ENCODE peak calls at places on chromosomes 2 and 18, in nine cellular contexts. One of them, this sample, is unnamed.

GRCh38 chr18:59033361-59033760 is 106.3 kb upstream of the SEC11C start:
- DNase-seq in upper lobe of left lung: no peak
- DNase-seq in PC-9: no peak
- DNase-seq in mammary epithelial cell: no peak
- DNase-seq in ascending aorta: no peak
- DNase-seq in tibial artery: no peak
- DNase-seq in adrenal gland: no peak
- DNase-seq in neural progenitor cell: no peak
- DNase-seq in hepatocyte: no peak
- DNase-seq in this sample: no peak

GRCh38 chr18:12005542-12006487 is 24.5 kb downstream of the IMPA2 start:
- DNase-seq in ascending aorta: no peak
- DNase-seq in tibial artery: no peak
- DNase-seq in neural progenitor cell: no peak
- DNase-seq in upper lobe of left lung: peak; percentile 56
- DNase-seq in PC-9: no peak
- DNase-seq in adrenal gland: no peak
- DNase-seq in hepatocyte: peak; percentile 73
- DNase-seq in mammary epithelial cell: peak; percentile 89
- DNase-seq in this sample: no peak

GRCh38 chr2:205730701-205731271 is 48.5 kb downstream of the NRP2 start:
- DNase-seq in upper lobe of left lung: no peak
- DNase-seq in neural progenitor cell: no peak
- DNase-seq in mammary epithelial cell: no peak
- DNase-seq in PC-9: no peak
- DNase-seq in tibial artery: no peak
- DNase-seq in ascending aorta: no peak
- DNase-seq in adrenal gland: no peak
- DNase-seq in hepatocyte: no peak
- DNase-seq in this sample: no peak

GRCh38 chr2:69950241-69950640 is 11.2 kb downstream of the ASPRV1 start:
- DNase-seq in hepatocyte: no peak
- DNase-seq in ascending aorta: no peak
- DNase-seq in adrenal gland: no peak
- DNase-seq in neural progenitor cell: no peak
- DNase-seq in PC-9: no peak
- DNase-seq in upper lobe of left lung: no peak
- DNase-seq in tibial artery: no peak
- DNase-seq in mammary epithelial cell: no peak
- DNase-seq in this sample: no peak

GRCh38 chr18:46060359-46060841 is 11.7 kb downstream of the PSTPIP2 start:
- DNase-seq in adrenal gland: no peak
- DNase-seq in mammary epithelial cell: no peak
- DNase-seq in ascending aorta: no peak
- DNase-seq in upper lobe of left lung: no peak
- DNase-seq in tibial artery: no peak
- DNase-seq in neural progenitor cell: no peak
- DNase-seq in PC-9: no peak
- DNase-seq in hepatocyte: peak; percentile 44
- DNase-seq in this sample: no peak

GRCh38 chr2:172552547-172553291 is 3.2 kb upstream of the PDK1 start:
- DNase-seq in neural progenitor cell: no peak
- DNase-seq in mammary epithelial cell: peak; percentile 77
- DNase-seq in tibial artery: no peak
- DNase-seq in upper lobe of left lung: no peak
- DNase-seq in PC-9: peak; percentile 68
- DNase-seq in adrenal gland: no peak
- DNase-seq in hepatocyte: peak; percentile 49
- DNase-seq in ascending aorta: no peak
- DNase-seq in this sample: no peak

GRCh38 chr2:217851191-217852020 is 151.4 kb downstream of the TNS1 start:
- DNase-seq in neural progenitor cell: no peak
- DNase-seq in mammary epithelial cell: peak; percentile 21
- DNase-seq in ascending aorta: no peak
- DNase-seq in tibial artery: peak; percentile 89
- DNase-seq in PC-9: no peak
- DNase-seq in hepatocyte: no peak
- DNase-seq in adrenal gland: peak; percentile 82
- DNase-seq in upper lobe of left lung: no peak
- DNase-seq in this sample: no peak

GRCh38 chr2:101307503-101307902 is 998 bp downstream of the RNF149 start:
- DNase-seq in adrenal gland: no peak
- DNase-seq in upper lobe of left lung: no peak
- DNase-seq in hepatocyte: no peak
- DNase-seq in PC-9: no peak
- DNase-seq in mammary epithelial cell: peak; percentile 42
- DNase-seq in ascending aorta: no peak
- DNase-seq in tibial artery: no peak
- DNase-seq in neural progenitor cell: no peak
- DNase-seq in this sample: no peak

GRCh38 chr18:42719221-42719620 is 396.3 kb downstream of the RIT2 start:
- DNase-seq in adrenal gland: no peak
- DNase-seq in ascending aorta: no peak
- DNase-seq in PC-9: no peak
- DNase-seq in tibial artery: no peak
- DNase-seq in neural progenitor cell: no peak
- DNase-seq in mammary epithelial cell: peak; percentile 1
- DNase-seq in hepatocyte: no peak
- DNase-seq in upper lobe of left lung: no peak
- DNase-seq in this sample: no peak

GRCh38 chr2:229591611-229592010 is 122.7 kb downstream of the DNER start:
- DNase-seq in neural progenitor cell: no peak
- DNase-seq in mammary epithelial cell: no peak
- DNase-seq in PC-9: no peak
- DNase-seq in upper lobe of left lung: no peak
- DNase-seq in tibial artery: no peak
- DNase-seq in hepatocyte: no peak
- DNase-seq in ascending aorta: no peak
- DNase-seq in adrenal gland: no peak
- DNase-seq in this sample: no peak

GRCh38 chr18:7754258-7754657 is 187.1 kb downstream of the PTPRM start:
- DNase-seq in upper lobe of left lung: no peak
- DNase-seq in hepatocyte: no peak
- DNase-seq in ascending aorta: no peak
- DNase-seq in PC-9: no peak
- DNase-seq in mammary epithelial cell: no peak
- DNase-seq in neural progenitor cell: no peak
- DNase-seq in tibial artery: no peak
- DNase-seq in adrenal gland: no peak
- DNase-seq in this sample: no peak

GRCh38 chr2:58992062-58992736 is 751.1 kb upstream of the FANCL start:
- DNase-seq in ascending aorta: no peak
- DNase-seq in neural progenitor cell: no peak
- DNase-seq in hepatocyte: no peak
- DNase-seq in upper lobe of left lung: no peak
- DNase-seq in PC-9: no peak
- DNase-seq in mammary epithelial cell: no peak
- DNase-seq in tibial artery: no peak
- DNase-seq in adrenal gland: no peak
- DNase-seq in this sample: no peak

GRCh38 chr2:130795431-130795830 is 40.1 kb downstream of the AMER3 start:
- DNase-seq in PC-9: no peak
- DNase-seq in mammary epithelial cell: peak; percentile 35
- DNase-seq in adrenal gland: no peak
- DNase-seq in upper lobe of left lung: no peak
- DNase-seq in neural progenitor cell: no peak
- DNase-seq in ascending aorta: no peak
- DNase-seq in hepatocyte: no peak
- DNase-seq in tibial artery: no peak
- DNase-seq in this sample: no peak

GRCh38 chr2:208501217-208501616 is 94.6 kb downstream of the PTH2R start:
- DNase-seq in tibial artery: no peak
- DNase-seq in mammary epithelial cell: no peak
- DNase-seq in PC-9: no peak
- DNase-seq in hepatocyte: peak; percentile 50
- DNase-seq in adrenal gland: no peak
- DNase-seq in ascending aorta: no peak
- DNase-seq in upper lobe of left lung: no peak
- DNase-seq in neural progenitor cell: peak; percentile 68
- DNase-seq in this sample: no peak

GRCh38 chr2:39121523-39122063 is 742 bp upstream of the SOS1 start:
- DNase-seq in tibial artery: no peak
- DNase-seq in hepatocyte: peak; percentile 54
- DNase-seq in ascending aorta: no peak
- DNase-seq in upper lobe of left lung: no peak
- DNase-seq in mammary epithelial cell: no peak
- DNase-seq in neural progenitor cell: peak; percentile 9
- DNase-seq in adrenal gland: no peak
- DNase-seq in PC-9: no peak
- DNase-seq in this sample: no peak

DNA sequence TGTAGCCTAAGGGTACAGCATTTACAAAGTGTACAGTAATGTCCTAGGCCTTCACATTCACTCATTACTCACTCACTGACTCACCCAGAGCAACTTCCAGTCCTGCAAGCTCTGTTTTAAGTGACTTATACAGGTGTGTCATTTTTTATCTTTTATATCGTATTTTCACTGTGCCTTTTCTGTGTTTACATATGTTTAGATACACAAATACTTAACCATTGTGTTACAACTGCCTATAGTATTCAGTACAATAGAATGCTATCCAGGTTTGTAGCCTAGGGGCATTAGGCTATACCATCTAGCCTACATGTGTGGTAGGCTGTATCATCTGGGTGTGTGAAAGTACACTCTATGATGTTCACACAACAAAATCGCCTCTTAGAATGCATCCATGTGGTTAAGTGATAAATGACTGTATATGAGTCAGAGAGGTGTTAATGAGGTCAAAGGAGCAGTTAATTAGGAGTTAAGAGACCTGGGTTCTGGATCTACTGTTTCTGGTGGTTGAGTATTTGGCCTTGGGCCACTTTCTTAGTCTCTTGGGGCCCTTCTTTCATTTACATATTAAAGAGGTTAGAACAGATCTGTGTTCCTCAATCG is 149.1 kb downstream of the GREB1L start:
- DNase-seq in PC-9: peak; percentile 99
- DNase-seq in mammary epithelial cell: peak; percentile 97
- DNase-seq in ascending aorta: no peak
- DNase-seq in adrenal gland: no peak
- DNase-seq in tibial artery: no peak
- DNase-seq in hepatocyte: no peak
- DNase-seq in upper lobe of left lung: no peak
- DNase-seq in neural progenitor cell: no peak
- DNase-seq in this sample: no peak
- H3K27ac ChIP-seq in PC-9: peak overlapping the region; percentile 95
- H3K27ac ChIP-seq in mammary epithelial cell: peak overlapping the region; percentile 82
- H3K27ac ChIP-seq in ascending aorta: no peak overlapping the region
- H3K27ac ChIP-seq in adrenal gland: no peak overlapping the region
- H3K27ac ChIP-seq in tibial artery: no peak overlapping the region
- H3K27ac ChIP-seq in hepatocyte: no peak overlapping the region
- H3K27ac ChIP-seq in upper lobe of left lung: no peak overlapping the region
- H3K27ac ChIP-seq in neural progenitor cell: no peak overlapping the region
- H3K27ac ChIP-seq in this sample: no peak overlapping the region

GRCh38 chr18:2814928-2815327 is 31.9 kb upstream of the EMILIN2 start:
- DNase-seq in PC-9: no peak
- DNase-seq in hepatocyte: no peak
- DNase-seq in upper lobe of left lung: no peak
- DNase-seq in ascending aorta: no peak
- DNase-seq in tibial artery: no peak
- DNase-seq in adrenal gland: no peak
- DNase-seq in neural progenitor cell: no peak
- DNase-seq in mammary epithelial cell: no peak
- DNase-seq in this sample: no peak
- H3K9me3 ChIP-seq in PC-9: peaks cover 10% of the 10 kb centered on the region
- H3K9me3 ChIP-seq in hepatocyte: no peaks in the 10 kb centered on the region
- H3K9me3 ChIP-seq in upper lobe of left lung: peaks cover 6% of the 10 kb centered on the region
- H3K9me3 ChIP-seq in ascending aorta: peaks cover 14% of the 10 kb centered on the region
- H3K9me3 ChIP-seq in tibial artery: peaks cover 21% of the 10 kb centered on the region
- H3K9me3 ChIP-seq in adrenal gland: peaks cover 5% of the 10 kb centered on the region
- H3K9me3 ChIP-seq in neural progenitor cell: no peaks in the 10 kb centered on the region
- H3K9me3 ChIP-seq in mammary epithelial cell: no peaks in the 10 kb centered on the region
- H3K9me3 ChIP-seq in this sample: peaks cover 20% of the 10 kb centered on the region

DNA sequence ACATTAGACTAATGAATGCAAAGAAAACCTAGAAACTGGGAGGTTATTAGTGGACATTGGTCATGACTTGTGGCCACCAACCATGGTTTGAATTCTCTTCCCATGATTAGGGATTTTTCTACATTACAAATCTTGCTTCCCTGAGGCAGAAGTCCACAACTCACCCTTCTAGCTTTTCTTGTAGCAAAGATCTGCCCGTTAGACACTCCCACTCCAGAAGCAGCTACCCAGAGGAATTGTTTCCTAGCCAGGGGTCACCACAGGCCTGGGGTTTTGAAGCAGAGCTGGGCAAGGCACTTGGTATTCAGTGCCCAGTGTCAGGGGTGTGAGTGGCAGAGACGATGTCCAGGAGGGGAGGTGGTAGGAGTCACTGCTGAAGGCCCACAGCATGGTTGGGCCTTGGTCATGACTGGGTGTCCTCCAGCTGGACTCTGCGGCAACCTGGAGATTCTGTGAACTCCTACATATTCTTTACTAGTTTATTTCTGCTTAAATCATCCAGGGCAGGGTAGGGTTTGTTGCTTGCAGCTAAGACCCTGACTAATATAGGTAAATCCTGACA is 54.9 kb downstream of the ACTR2 start:
- DNase-seq in ascending aorta: no peak
- DNase-seq in upper lobe of left lung: no peak
- DNase-seq in tibial artery: no peak
- DNase-seq in mammary epithelial cell: no peak
- DNase-seq in neural progenitor cell: no peak
- DNase-seq in adrenal gland: no peak
- DNase-seq in hepatocyte: no peak
- DNase-seq in PC-9: no peak
- DNase-seq in this sample: no peak
- TF ChIP-seq CTCF in ascending aorta: no peak
- TF ChIP-seq CTCF in upper lobe of left lung: no peak
- TF ChIP-seq CTCF in tibial artery: no peak
- TF ChIP-seq CTCF in mammary epithelial cell: no peak
- TF ChIP-seq CTCF in neural progenitor cell: no peak
- TF ChIP-seq CTCF in adrenal gland: no peak
- TF ChIP-seq CTCF in hepatocyte: no peak
- TF ChIP-seq CTCF in PC-9: no peak
- TF ChIP-seq CTCF in this sample: no peak

GRCh38 chr2:100018312-100018711 is 124.1 kb downstream of the AFF3 start:
- DNase-seq in hepatocyte: no peak
- DNase-seq in neural progenitor cell: no peak
- DNase-seq in tibial artery: no peak
- DNase-seq in mammary epithelial cell: no peak
- DNase-seq in PC-9: no peak
- DNase-seq in upper lobe of left lung: no peak
- DNase-seq in ascending aorta: no peak
- DNase-seq in adrenal gland: no peak
- DNase-seq in this sample: no peak
- H3K27ac ChIP-seq in hepatocyte: no peak overlapping the region
- H3K27ac ChIP-seq in neural progenitor cell: no peak overlapping the region
- H3K27ac ChIP-seq in tibial artery: no peak overlapping the region
- H3K27ac ChIP-seq in mammary epithelial cell: no peak overlapping the region
- H3K27ac ChIP-seq in PC-9: no peak overlapping the region
- H3K27ac ChIP-seq in upper lobe of left lung: no peak overlapping the region
- H3K27ac ChIP-seq in ascending aorta: no peak overlapping the region
- H3K27ac ChIP-seq in adrenal gland: no peak overlapping the region
- H3K27ac ChIP-seq in this sample: no peak overlapping the region

GRCh38 chr18:67511840-67512239 is 4.7 kb downstream of the DSEL start:
- DNase-seq in tibial artery: no peak
- DNase-seq in upper lobe of left lung: no peak
- DNase-seq in adrenal gland: no peak
- DNase-seq in hepatocyte: no peak
- DNase-seq in PC-9: no peak
- DNase-seq in mammary epithelial cell: no peak
- DNase-seq in neural progenitor cell: no peak
- DNase-seq in ascending aorta: no peak
- DNase-seq in this sample: no peak
- H3K9me3 ChIP-seq in tibial artery: no peaks in the 10 kb centered on the region
- H3K9me3 ChIP-seq in upper lobe of left lung: no peaks in the 10 kb centered on the region
- H3K9me3 ChIP-seq in adrenal gland: no peaks in the 10 kb centered on the region
- H3K9me3 ChIP-seq in hepatocyte: no peaks in the 10 kb centered on the region
- H3K9me3 ChIP-seq in PC-9: no peaks in the 10 kb centered on the region
- H3K9me3 ChIP-seq in mammary epithelial cell: no peaks in the 10 kb centered on the region
- H3K9me3 ChIP-seq in neural progenitor cell: no peaks in the 10 kb centered on the region
- H3K9me3 ChIP-seq in ascending aorta: peaks cover 18% of the 10 kb centered on the region
- H3K9me3 ChIP-seq in this sample: no peaks in the 10 kb centered on the region

This sample was measured in CD4-positive, alpha-beta T cell.